ENCODE peak calls at places on chromosomes 1 and 21, in four cellular contexts. T is uterus, H is H9, V is stomach. R is an unnamed sample.

GRCh38 chr1:20829531-20829930 is 42.4 kb upstream of the HP1BP3 start:
- DNase-seq in T (no peak), H (no peak), V (no peak), R (no peak)

GRCh38 chr1:24100945-24101737 is 10.8 kb downstream of the MYOM3 start:
- DNase-seq in T (no peak), H (no peak), V (no peak), R (no peak)

GRCh38 chr1:11495579-11495978 is 16.6 kb downstream of the DISP3 start:
- DNase-seq in T (no peak), H (no peak), V (no peak), R (no peak)

GRCh38 chr1:192737311-192737710 is 71.5 kb upstream of the RGS2 start:
- DNase-seq in T (no peak), H (no peak), V (no peak), R (no peak)

GRCh38 chr1:78892251-78892650 is 114.3 kb downstream of the ADGRL4 start:
- DNase-seq in T (no peak), H (no peak), V (no peak), R (no peak)

GRCh38 chr1:47732489-47732888 is 264.7 kb downstream of the TRABD2B start:
- DNase-seq in T (no peak), H (no peak), V (no peak), R (no peak)

GRCh38 chr1:116508984-116509980 is 61.5 kb downstream of the CD58 start:
- DNase-seq in T (no peak), H (no peak), V (no peak), R (no peak)

GRCh38 chr1:171983584-171983983 is 142.3 kb downstream of the DNM3 start:
- DNase-seq in T (no peak), H (no peak), V (no peak), R (no peak)

GRCh38 chr1:165910764-165911421 is 83.5 kb downstream of the UCK2 start:
- DNase-seq in T (peak), H (no peak), V (peak), R (no peak)

GRCh38 chr1:12047120-12047876 is 15.8 kb upstream of the TNFRSF8 start:
- DNase-seq in T (no peak), H (no peak), V (no peak), R (no peak)

GRCh38 chr1:119702384-119702783 is 9.3 kb upstream of the PHGDH start:
- DNase-seq in T (no peak), H (no peak), V (no peak), R (no peak)

GRCh38 chr1:245526141-245526540 is 371.4 kb downstream of the KIF26B start:
- DNase-seq in T (no peak), H (no peak), V (no peak), R (no peak)

GRCh38 chr1:211876849-211877248 is 46.3 kb upstream of the LPGAT1 start:
- DNase-seq in T (no peak), H (no peak), V (no peak), R (no peak)

GRCh38 chr1:234141006-234141405 is 232.2 kb upstream of the COA6 start:
- DNase-seq in T (no peak), H (no peak), V (no peak), R (no peak)

GRCh38 chr1:44537538-44537937 is 132.5 kb downstream of the RNF220 start:
- DNase-seq in T (no peak), H (no peak), V (no peak), R (no peak)

GRCh38 chr1:29620631-29621030 is 384.3 kb downstream of the PTPRU start:
- DNase-seq in T (no peak), H (no peak), V (no peak), R (no peak)

GRCh38 chr21:43925096-43925481 is 60.1 kb downstream of the AGPAT3 start:
- DNase-seq in T (no peak), H (no peak), V (no peak), R (no peak)

GRCh38 chr1:101816262-101816661 is 180.5 kb downstream of the OLFM3 start:
- DNase-seq in T (no peak), H (no peak), V (no peak), R (no peak)

GRCh38 chr21:38992737-38993136 is 187.0 kb downstream of the ETS2 start:
- DNase-seq in T (no peak), H (no peak), V (no peak), R (no peak)

GRCh38 chr21:38993561-38993960 is 187.8 kb downstream of the ETS2 start:
- DNase-seq in T (peak), H (no peak), V (peak), R (no peak)

GRCh38 chr21:38995755-38996154 is 187.5 kb downstream of the PSMG1 start:
- DNase-seq in T (no peak), H (no peak), V (no peak), R (no peak)

GRCh38 chr21:38995071-38995669 is 188.1 kb downstream of the PSMG1 start:
- DNase-seq in T (no peak), H (no peak), V (no peak), R (no peak)

DNA sequence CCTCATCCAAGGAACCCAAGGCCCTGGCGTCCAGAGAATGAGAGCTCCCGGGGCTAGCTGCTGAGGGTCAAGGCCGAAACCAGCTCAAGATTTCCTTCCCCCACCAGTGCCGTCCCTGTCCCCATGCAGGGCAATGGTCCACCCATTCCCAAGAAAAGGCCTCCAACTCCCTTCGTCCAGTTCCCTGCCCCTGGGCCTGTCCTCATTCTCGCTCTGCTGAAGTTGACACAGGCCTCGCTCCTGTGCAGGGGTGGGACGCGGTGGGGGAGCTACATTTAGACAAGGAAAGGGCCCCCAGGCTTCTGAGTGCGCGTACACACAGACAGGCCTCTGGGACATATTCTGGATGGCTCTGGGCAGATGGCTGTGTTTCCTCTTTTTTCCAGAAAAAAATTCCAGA is 188.3 kb downstream of the ETS2 start:
- DNase-seq in T (no peak), H (no peak), V (no peak), R (no peak)
- H3K27ac ChIP-seq in T (peak), H (no peak), V (peak), R (no peak)

DNA sequence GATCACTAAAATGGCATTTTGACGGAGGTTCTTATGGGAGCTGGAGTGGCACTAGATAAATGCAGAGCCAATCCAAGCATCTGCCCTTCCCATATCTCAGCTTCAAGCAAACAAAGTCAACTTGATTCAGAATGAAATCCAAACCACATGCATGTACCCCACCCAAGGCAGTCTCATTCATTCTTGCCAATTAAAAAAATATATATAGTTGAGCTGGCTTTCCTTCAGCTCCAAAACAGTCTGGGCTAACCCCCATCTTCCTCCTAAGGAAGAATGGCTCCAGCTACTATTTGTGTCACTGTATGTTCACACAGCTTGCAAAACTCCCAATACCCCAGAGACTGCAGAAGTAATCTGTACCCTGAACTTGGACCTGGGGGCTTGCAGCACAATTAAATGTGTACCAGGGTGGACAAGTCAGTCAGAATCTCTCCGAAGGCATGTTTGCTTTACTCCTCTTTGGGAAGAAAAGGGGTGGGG is 35.5 kb downstream of the GPR3 start:
- DNase-seq in T (no peak), H (no peak), V (no peak), R (no peak)
- H3K27ac ChIP-seq in T (peak), H (no peak), V (peak), R (peak)

GRCh38 chr1:51514733-51515132 is 4.3 kb downstream of the EPS15 start:
- DNase-seq in T (no peak), H (no peak), V (no peak), R (no peak)

GRCh38 chr1:51516639-51517158 is 2.4 kb downstream of the EPS15 start:
- DNase-seq in T (no peak), H (no peak), V (no peak), R (no peak)

GRCh38 chr1:51515982-51516638 is 3.0 kb downstream of the EPS15 start:
- DNase-seq in T (no peak), H (no peak), V (no peak), R (no peak)

GRCh38 chr1:51517361-51518032 is 1.6 kb downstream of the EPS15 start:
- DNase-seq in T (no peak), H (no peak), V (no peak), R (no peak)

GRCh38 chr1:51515312-51515960 is 3.6 kb downstream of the EPS15 start:
- DNase-seq in T (no peak), H (no peak), V (no peak), R (no peak)
- H3K27ac ChIP-seq in T (peak), H (no peak), V (peak), R (no peak)

GRCh38 chr1:94862718-94863117 is 42.6 kb downstream of the SLC44A3 start:
- DNase-seq in T (no peak), H (no peak), V (no peak), R (no peak)

GRCh38 chr1:94863297-94863911 is 43.2 kb downstream of the SLC44A3 start:
- DNase-seq in T (peak), H (no peak), V (no peak), R (no peak)

GRCh38 chr1:94865369-94865768 is 45.2 kb downstream of the SLC44A3 start:
- DNase-seq in T (no peak), H (no peak), V (no peak), R (no peak)

GRCh38 chr1:94864821-94865220 is 44.7 kb downstream of the SLC44A3 start:
- DNase-seq in T (no peak), H (no peak), V (no peak), R (no peak)

DNA sequence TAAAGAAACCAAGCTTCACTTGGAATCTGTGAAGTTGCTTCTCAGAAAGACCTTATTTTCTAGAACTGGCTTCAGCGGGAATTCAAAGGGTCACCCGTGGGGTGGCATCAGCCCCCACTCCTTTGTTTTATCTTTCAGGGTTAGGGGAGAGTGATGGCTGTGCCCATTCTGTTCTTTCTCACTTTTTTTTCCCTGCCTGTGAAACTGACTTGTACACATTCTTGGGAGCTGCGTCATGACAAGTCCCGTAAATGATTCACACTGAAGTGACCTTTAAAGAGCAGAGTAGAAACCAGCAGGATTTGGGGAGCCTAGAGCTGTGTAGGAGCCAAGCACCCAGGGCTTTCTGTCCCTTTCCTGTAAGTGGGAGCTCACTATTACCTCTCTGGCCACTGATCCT is 43.8 kb downstream of the SLC44A3 start:
- DNase-seq in T (peak), H (no peak), V (peak), R (no peak)
- H3K27ac ChIP-seq in T (peak), H (no peak), V (peak), R (peak)

GRCh38 chr1:38041941-38042834 is 4.4 kb downstream of the POU3F1 start:
- DNase-seq in T (no peak), H (no peak), V (no peak), R (no peak)

GRCh38 chr1:38037481-38037939 is 9.1 kb downstream of the POU3F1 start:
- DNase-seq in T (no peak), H (no peak), V (no peak), R (no peak)

GRCh38 chr1:38043036-38043747 is 3.4 kb downstream of the POU3F1 start:
- DNase-seq in T (no peak), H (no peak), V (no peak), R (no peak)

GRCh38 chr1:38038836-38039235 is 7.8 kb downstream of the POU3F1 start:
- DNase-seq in T (no peak), H (no peak), V (no peak), R (no peak)

DNA sequence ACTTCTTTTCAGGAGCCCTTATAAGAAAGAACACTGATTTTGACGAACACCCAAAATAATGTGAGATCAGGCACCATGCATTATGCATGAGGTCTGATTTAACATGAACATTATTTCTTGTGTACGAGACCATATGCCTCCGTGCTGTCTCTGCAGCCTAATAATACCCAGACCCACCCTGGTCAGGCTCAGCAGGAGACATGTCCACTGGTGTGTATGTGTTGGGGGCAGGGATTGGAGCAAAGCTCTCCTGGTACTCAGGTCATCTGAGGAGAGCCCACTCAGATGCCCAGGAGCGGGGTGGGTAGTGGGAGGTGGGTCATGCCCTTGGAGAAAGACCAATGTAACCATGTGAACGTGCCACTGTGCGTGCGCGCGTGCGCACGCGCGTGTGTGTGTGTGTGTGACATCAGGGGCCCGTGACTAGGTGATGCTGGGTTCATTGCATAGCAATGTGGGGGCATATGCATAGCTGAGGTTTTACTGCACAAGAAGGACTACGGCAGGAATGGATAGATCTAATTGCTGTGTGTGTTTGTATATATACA is 7.1 kb downstream of the POU3F1 start:
- DNase-seq in T (no peak), H (no peak), V (no peak), R (no peak)
- H3K27ac ChIP-seq in T (no peak), H (no peak), V (no peak), R (peak)

DNA sequence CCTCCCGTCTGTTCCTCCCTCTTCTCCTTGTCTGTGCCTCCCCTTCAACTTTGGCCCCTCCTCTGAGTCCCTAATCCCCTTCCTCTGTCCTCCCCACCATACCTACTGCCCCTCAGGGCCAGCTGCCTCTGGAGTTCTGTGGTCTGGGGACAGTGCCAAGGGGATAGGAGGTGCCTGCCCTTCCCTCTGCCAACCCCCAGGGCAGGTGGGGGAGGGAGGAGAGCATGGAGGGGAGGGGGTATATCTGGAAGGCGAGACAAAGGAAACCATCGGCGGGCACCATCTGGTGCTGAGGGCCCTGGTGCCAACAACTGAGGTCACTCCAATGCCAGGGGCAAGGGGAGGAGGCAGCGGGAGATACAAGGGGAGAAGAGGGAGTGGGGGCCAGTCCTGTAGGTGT is 9.6 kb downstream of the RAB25 start:
- DNase-seq in T (no peak), H (no peak), V (no peak), R (no peak)
- H3K27ac ChIP-seq in T (no peak), H (no peak), V (no peak), R (no peak)

DNA sequence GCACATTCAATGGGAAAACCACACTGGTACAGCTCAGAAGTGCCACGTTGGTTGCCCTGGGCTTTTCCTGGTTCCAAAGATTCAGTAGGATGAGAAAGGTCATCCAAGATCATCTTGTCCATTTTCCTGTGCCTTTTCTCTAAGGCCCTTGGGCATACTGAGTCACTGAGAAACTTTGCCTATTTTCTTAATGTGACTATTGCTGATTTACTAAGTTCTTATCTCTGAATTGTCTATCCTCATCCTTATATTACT is 57.2 kb upstream of the HSD17B7 start:
- DNase-seq in T (no peak), H (no peak), V (no peak), R (no peak)
- H3K27ac ChIP-seq in T (peak), H (no peak), V (peak), R (no peak)

GRCh38 chr1:31409946-31410858 is 2.8 kb upstream of the SERINC2 start:
- DNase-seq in T (no peak), H (no peak), V (no peak), R (no peak)
- H3K27ac ChIP-seq in T (no peak), H (no peak), V (no peak), R (no peak)